ENCODE peak calls at places on chromosomes 6 and 20, in six cellular contexts. X is T-helper 2 cell; J is stimulated activated CD8-positive, alpha-beta memory T cell treated with anti-CD3 and anti-CD28 coated beads, Interleukin-4, amount 100 ng/mL, for 24 hours; B is nephron progenitor cell; Q is adrenal gland; R is NCI-H2081. A is an unnamed sample.

GRCh38 chr6:141123084-141123483 is 1009.6 kb upstream of the GJE1 start:
- DNase-seq in X (no peak), J (no peak), B (no peak), R (no peak), Q (no peak), A (no peak)

GRCh38 chr6:157912326-157912725 is 69.3 kb upstream of the SYNJ2 start:
- DNase-seq in J (no peak), R (no peak), B (no peak), Q (no peak), X (no peak), A (no peak)

GRCh38 chr6:155317186-155317585 is 2.9 kb upstream of the TFB1M start:
- DNase-seq in B (no peak), J (no peak), X (no peak), Q (no peak), R (no peak), A (no peak)

GRCh38 chr20:31569163-31570020 is 35.7 kb upstream of the ID1 start:
- DNase-seq in R (peak), B (peak), Q (peak), X (peak), J (peak), A (peak)

GRCh38 chr20:58690851-58691250 is 1.7 kb upstream of the NPEPL1 start:
- DNase-seq in Q (no peak), J (no peak), R (no peak), X (no peak), B (no peak), A (no peak)

GRCh38 chr6:48449002-48449401 is 338.0 kb upstream of the PTCHD4 start:
- DNase-seq in X (no peak), R (no peak), Q (no peak), J (no peak), B (no peak), A (no peak)

GRCh38 chr6:109961666-109962065 is 16.4 kb upstream of the GPR6 start:
- DNase-seq in Q (no peak), R (no peak), X (no peak), J (no peak), B (no peak), A (no peak)

GRCh38 chr6:2526766-2527165 is 224.0 kb downstream of the MYLK4 start:
- DNase-seq in X (no peak), R (no peak), J (no peak), Q (no peak), B (no peak), A (no peak)

GRCh38 chr6:80376411-80376810 is 269.9 kb downstream of the BCKDHB start:
- DNase-seq in J (no peak), Q (no peak), R (no peak), B (no peak), X (no peak), A (no peak)

GRCh38 chr20:37567331-37567665 is 39.6 kb upstream of the BLCAP start:
- DNase-seq in B (no peak), J (no peak), X (no peak), Q (no peak), R (no peak), A (no peak)

GRCh38 chr20:45039470-45039811 is 61.5 kb downstream of the KCNS1 start:
- DNase-seq in X (no peak), B (no peak), Q (no peak), R (no peak), J (no peak), A (no peak)

GRCh38 chr6:139984317-139984716 is 609.9 kb upstream of the CITED2 start:
- DNase-seq in Q (no peak), J (no peak), R (no peak), X (no peak), B (no peak), A (no peak)

GRCh38 chr20:5268449-5268848 is 48.3 kb downstream of the PROKR2 start:
- DNase-seq in J (no peak), B (no peak), Q (no peak), X (no peak), R (no peak), A (no peak)

GRCh38 chr6:82915666-82916065 is 150.0 kb downstream of the UBE3D start:
- DNase-seq in R (no peak), X (no peak), Q (no peak), J (no peak), B (no peak), A (no peak)

GRCh38 chr20:57781901-57782300 is 72.1 kb upstream of the PMEPA1 start:
- DNase-seq in Q (no peak), X (no peak), J (no peak), R (no peak), B (no peak), A (no peak)

GRCh38 chr6:159541296-159541695 is 151.7 kb downstream of the SOD2 start:
- DNase-seq in X (no peak), J (no peak), B (no peak), R (no peak), Q (no peak), A (no peak)

GRCh38 chr20:37839432-37839827 is 63.5 kb upstream of the VSTM2L start:
- DNase-seq in Q (no peak), J (no peak), R (no peak), B (no peak), X (no peak), A (no peak)

GRCh38 chr20:47336013-47336754 is 20.3 kb downstream of the ZMYND8 start:
- DNase-seq in J (no peak), X (no peak), Q (peak), R (no peak), B (no peak), A (peak)

A was measured in right cardiac atrium.